ENCODE peak calls at places on chromosomes 13 and 19, in six cellular contexts. One of them, this sample, is unnamed. For H3K4me1, the result is how much of the 10 kb centered on the place peaks cover.

GRCh38 chr13:110047511-110047910 is 259.4 kb downstream of the COL4A1 start:
- DNase-seq in gastrocnemius medialis: no peak
- DNase-seq in breast epithelium: no peak
- DNase-seq in A549: no peak
- DNase-seq in trophoblast cell: no peak
- DNase-seq in tibial nerve: no peak
- DNase-seq in this sample: no peak

GRCh38 chr13:27793377-27794074 is 1.2 kb downstream of the GSX1 start:
- DNase-seq in gastrocnemius medialis: no peak
- DNase-seq in breast epithelium: no peak
- DNase-seq in A549: no peak
- DNase-seq in trophoblast cell: no peak
- DNase-seq in tibial nerve: no peak
- DNase-seq in this sample: no peak

GRCh38 chr13:40158218-40158617 is 502.8 kb downstream of the COG6 start:
- DNase-seq in gastrocnemius medialis: no peak
- DNase-seq in breast epithelium: no peak
- DNase-seq in A549: no peak
- DNase-seq in trophoblast cell: peak
- DNase-seq in tibial nerve: no peak
- DNase-seq in this sample: no peak

GRCh38 chr19:42657551-42657950 is 62.8 kb upstream of the CEACAM8 start:
- DNase-seq in gastrocnemius medialis: no peak
- DNase-seq in breast epithelium: no peak
- DNase-seq in A549: no peak
- DNase-seq in trophoblast cell: no peak
- DNase-seq in tibial nerve: no peak
- DNase-seq in this sample: no peak

GRCh38 chr19:38047641-38048040 is 140.6 kb downstream of the SIPA1L3 start:
- DNase-seq in gastrocnemius medialis: no peak
- DNase-seq in breast epithelium: no peak
- DNase-seq in A549: no peak
- DNase-seq in trophoblast cell: no peak
- DNase-seq in tibial nerve: no peak
- DNase-seq in this sample: no peak

GRCh38 chr19:51689751-51690358 is 3.3 kb upstream of the SPACA6 start:
- DNase-seq in gastrocnemius medialis: no peak
- DNase-seq in breast epithelium: no peak
- DNase-seq in A549: peak
- DNase-seq in trophoblast cell: peak
- DNase-seq in tibial nerve: no peak
- DNase-seq in this sample: peak

GRCh38 chr19:1494115-1494815 is 3.3 kb downstream of the REEP6 start:
- DNase-seq in gastrocnemius medialis: no peak
- DNase-seq in breast epithelium: no peak
- DNase-seq in A549: no peak
- DNase-seq in trophoblast cell: no peak
- DNase-seq in tibial nerve: no peak
- DNase-seq in this sample: no peak

GRCh38 chr19:50203281-50204080 is at the start of gene MYH14:
- DNase-seq in gastrocnemius medialis: peak
- DNase-seq in breast epithelium: peak
- DNase-seq in A549: peak
- DNase-seq in trophoblast cell: no peak
- DNase-seq in tibial nerve: peak
- DNase-seq in this sample: peak

GRCh38 chr19:5828661-5829566 is 10.6 kb downstream of the FUT6 start:
- DNase-seq in gastrocnemius medialis: no peak
- DNase-seq in breast epithelium: no peak
- DNase-seq in A549: no peak
- DNase-seq in trophoblast cell: no peak
- DNase-seq in tibial nerve: no peak
- DNase-seq in this sample: no peak

GRCh38 chr13:99467764-99468163 is 33.5 kb upstream of the TM9SF2 start:
- DNase-seq in gastrocnemius medialis: no peak
- DNase-seq in breast epithelium: no peak
- DNase-seq in A549: peak
- DNase-seq in trophoblast cell: no peak
- DNase-seq in tibial nerve: no peak
- DNase-seq in this sample: no peak

GRCh38 chr13:40568672-40569350 is 97.6 kb downstream of the FOXO1 start:
- DNase-seq in gastrocnemius medialis: no peak
- DNase-seq in breast epithelium: no peak
- DNase-seq in A549: no peak
- DNase-seq in trophoblast cell: no peak
- DNase-seq in tibial nerve: no peak
- DNase-seq in this sample: no peak

GRCh38 chr19:1843646-1844394 is 4.5 kb downstream of the REXO1 start:
- DNase-seq in gastrocnemius medialis: no peak
- DNase-seq in breast epithelium: no peak
- DNase-seq in A549: no peak
- DNase-seq in trophoblast cell: no peak
- DNase-seq in tibial nerve: no peak
- DNase-seq in this sample: no peak

GRCh38 chr19:39539165-39539518 is 819 bp downstream of the EID2 start:
- DNase-seq in gastrocnemius medialis: no peak
- DNase-seq in breast epithelium: no peak
- DNase-seq in A549: no peak
- DNase-seq in trophoblast cell: no peak
- DNase-seq in tibial nerve: no peak
- DNase-seq in this sample: no peak

GRCh38 chr19:3304871-3305423 is 61.4 kb upstream of the NFIC start:
- DNase-seq in gastrocnemius medialis: peak
- DNase-seq in breast epithelium: peak
- DNase-seq in A549: peak
- DNase-seq in trophoblast cell: peak
- DNase-seq in tibial nerve: peak
- DNase-seq in this sample: peak

GRCh38 chr13:46071590-46072249 is 19.2 kb upstream of the ZC3H13 start:
- DNase-seq in gastrocnemius medialis: no peak
- DNase-seq in breast epithelium: no peak
- DNase-seq in A549: peak
- DNase-seq in trophoblast cell: no peak
- DNase-seq in tibial nerve: no peak
- DNase-seq in this sample: no peak

GRCh38 chr19:7191946-7192691 is 102.1 kb downstream of the INSR start:
- DNase-seq in gastrocnemius medialis: no peak
- DNase-seq in breast epithelium: no peak
- DNase-seq in A549: no peak
- DNase-seq in trophoblast cell: no peak
- DNase-seq in tibial nerve: no peak
- DNase-seq in this sample: no peak

GRCh38 chr19:49749055-49749716 is 13.9 kb downstream of the TSKS start:
- DNase-seq in gastrocnemius medialis: no peak
- DNase-seq in breast epithelium: no peak
- DNase-seq in A549: no peak
- DNase-seq in trophoblast cell: no peak
- DNase-seq in tibial nerve: no peak
- DNase-seq in this sample: no peak

GRCh38 chr13:46274094-46274698 is 62.5 kb downstream of the LRRC63 start:
- DNase-seq in gastrocnemius medialis: no peak
- DNase-seq in breast epithelium: no peak
- DNase-seq in A549: no peak
- DNase-seq in trophoblast cell: no peak
- DNase-seq in tibial nerve: no peak
- DNase-seq in this sample: no peak

GRCh38 chr13:38308736-38309135 is 40.9 kb upstream of the UFM1 start:
- DNase-seq in gastrocnemius medialis: no peak
- DNase-seq in breast epithelium: no peak
- DNase-seq in A549: no peak
- DNase-seq in trophoblast cell: peak
- DNase-seq in tibial nerve: no peak
- DNase-seq in this sample: no peak

GRCh38 chr19:45213031-45213430 is 32.2 kb downstream of the EXOC3L2 start:
- DNase-seq in gastrocnemius medialis: no peak
- DNase-seq in breast epithelium: no peak
- DNase-seq in A549: no peak
- DNase-seq in trophoblast cell: no peak
- DNase-seq in tibial nerve: no peak
- DNase-seq in this sample: no peak

GRCh38 chr19:6125571-6125989 is 9.9 kb upstream of the ACSBG2 start:
- DNase-seq in gastrocnemius medialis: peak
- DNase-seq in breast epithelium: peak
- DNase-seq in A549: peak
- DNase-seq in trophoblast cell: peak
- DNase-seq in tibial nerve: no peak
- DNase-seq in this sample: no peak

GRCh38 chr13:98577823-98578285 is 947 bp upstream of the STK24 start:
- DNase-seq in gastrocnemius medialis: no peak
- DNase-seq in breast epithelium: no peak
- DNase-seq in A549: peak
- DNase-seq in trophoblast cell: no peak
- DNase-seq in tibial nerve: no peak
- DNase-seq in this sample: no peak

GRCh38 chr13:43757266-43757665 is 29.5 kb downstream of the ENOX1 start:
- DNase-seq in gastrocnemius medialis: no peak
- DNase-seq in breast epithelium: no peak
- DNase-seq in A549: no peak
- DNase-seq in trophoblast cell: no peak
- DNase-seq in tibial nerve: no peak
- DNase-seq in this sample: no peak

GRCh38 chr13:21216332-21216731 is 39.9 kb downstream of the MRPL57 start:
- DNase-seq in gastrocnemius medialis: no peak
- DNase-seq in breast epithelium: no peak
- DNase-seq in A549: no peak
- DNase-seq in trophoblast cell: no peak
- DNase-seq in tibial nerve: no peak
- DNase-seq in this sample: peak

GRCh38 chr19:45090034-45090433 is 2.9 kb upstream of the PPP1R37 start:
- DNase-seq in gastrocnemius medialis: no peak
- DNase-seq in breast epithelium: no peak
- DNase-seq in A549: no peak
- DNase-seq in trophoblast cell: peak
- DNase-seq in tibial nerve: no peak
- DNase-seq in this sample: no peak

GRCh38 chr19:5407356-5407755 is 47.9 kb upstream of the ZNRF4 start:
- DNase-seq in gastrocnemius medialis: no peak
- DNase-seq in breast epithelium: no peak
- DNase-seq in A549: peak
- DNase-seq in trophoblast cell: no peak
- DNase-seq in tibial nerve: no peak
- DNase-seq in this sample: no peak

GRCh38 chr19:48548253-48548911 is 3.6 kb upstream of the SULT2B1 start:
- DNase-seq in gastrocnemius medialis: no peak
- DNase-seq in breast epithelium: no peak
- DNase-seq in A549: no peak
- DNase-seq in trophoblast cell: no peak
- DNase-seq in tibial nerve: no peak
- DNase-seq in this sample: no peak
- H3K4me1 ChIP-seq in gastrocnemius medialis: under half
- H3K4me1 ChIP-seq in breast epithelium: under half
- H3K4me1 ChIP-seq in A549: under half
- H3K4me1 ChIP-seq in trophoblast cell: under half
- H3K4me1 ChIP-seq in tibial nerve: under half
- H3K4me1 ChIP-seq in this sample: under half

GRCh38 chr13:30355839-30356238 is 48.5 kb upstream of the KATNAL1 start:
- DNase-seq in gastrocnemius medialis: no peak
- DNase-seq in breast epithelium: no peak
- DNase-seq in A549: no peak
- DNase-seq in trophoblast cell: no peak
- DNase-seq in tibial nerve: no peak
- DNase-seq in this sample: no peak
- H3K4me1 ChIP-seq in gastrocnemius medialis: under half
- H3K4me1 ChIP-seq in breast epithelium: under half
- H3K4me1 ChIP-seq in A549: under half
- H3K4me1 ChIP-seq in trophoblast cell: under half
- H3K4me1 ChIP-seq in tibial nerve: under half
- H3K4me1 ChIP-seq in this sample: under half

DNA sequence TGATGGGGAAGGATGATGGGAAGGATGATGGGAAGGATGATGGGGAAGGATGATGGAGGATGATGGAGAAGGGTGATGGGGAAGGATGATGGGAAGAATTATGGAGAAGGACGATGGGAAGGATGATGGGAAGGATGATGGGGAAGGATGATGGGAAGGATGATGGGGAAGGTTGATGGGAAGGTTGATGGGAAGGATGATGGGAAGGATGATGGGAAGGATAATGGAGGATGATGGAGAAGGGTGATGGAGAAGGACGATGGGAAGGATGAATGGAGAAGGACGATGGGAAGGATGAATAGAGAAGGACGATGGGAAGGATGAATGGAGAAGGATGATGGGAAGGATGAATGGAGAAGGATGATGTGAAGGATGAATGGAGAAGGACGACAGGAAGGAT is 13.5 kb downstream of the C2CD4C start:
- DNase-seq in gastrocnemius medialis: no peak
- DNase-seq in breast epithelium: no peak
- DNase-seq in A549: no peak
- DNase-seq in trophoblast cell: no peak
- DNase-seq in tibial nerve: no peak
- DNase-seq in this sample: no peak
- H3K4me1 ChIP-seq in gastrocnemius medialis: under half
- H3K4me1 ChIP-seq in breast epithelium: under half
- H3K4me1 ChIP-seq in A549: under half
- H3K4me1 ChIP-seq in trophoblast cell: under half
- H3K4me1 ChIP-seq in tibial nerve: under half
- H3K4me1 ChIP-seq in this sample: under half

GRCh38 chr19:17242431-17243208 is 3.1 kb downstream of the NR2F6 start:
- DNase-seq in gastrocnemius medialis: no peak
- DNase-seq in breast epithelium: no peak
- DNase-seq in A549: no peak
- DNase-seq in trophoblast cell: no peak
- DNase-seq in tibial nerve: no peak
- DNase-seq in this sample: no peak

GRCh38 chr19:17245535-17245984 is at the start of gene NR2F6:
- DNase-seq in gastrocnemius medialis: no peak
- DNase-seq in breast epithelium: no peak
- DNase-seq in A549: no peak
- DNase-seq in trophoblast cell: no peak
- DNase-seq in tibial nerve: no peak
- DNase-seq in this sample: no peak

GRCh38 chr19:17243854-17244617 is 1.7 kb downstream of the NR2F6 start:
- DNase-seq in gastrocnemius medialis: peak
- DNase-seq in breast epithelium: no peak
- DNase-seq in A549: peak
- DNase-seq in trophoblast cell: peak
- DNase-seq in tibial nerve: peak
- DNase-seq in this sample: no peak

GRCh38 chr19:17244618-17245534 is 843 bp downstream of the NR2F6 start:
- DNase-seq in gastrocnemius medialis: no peak
- DNase-seq in breast epithelium: no peak
- DNase-seq in A549: no peak
- DNase-seq in trophoblast cell: no peak
- DNase-seq in tibial nerve: no peak
- DNase-seq in this sample: no peak

DNA sequence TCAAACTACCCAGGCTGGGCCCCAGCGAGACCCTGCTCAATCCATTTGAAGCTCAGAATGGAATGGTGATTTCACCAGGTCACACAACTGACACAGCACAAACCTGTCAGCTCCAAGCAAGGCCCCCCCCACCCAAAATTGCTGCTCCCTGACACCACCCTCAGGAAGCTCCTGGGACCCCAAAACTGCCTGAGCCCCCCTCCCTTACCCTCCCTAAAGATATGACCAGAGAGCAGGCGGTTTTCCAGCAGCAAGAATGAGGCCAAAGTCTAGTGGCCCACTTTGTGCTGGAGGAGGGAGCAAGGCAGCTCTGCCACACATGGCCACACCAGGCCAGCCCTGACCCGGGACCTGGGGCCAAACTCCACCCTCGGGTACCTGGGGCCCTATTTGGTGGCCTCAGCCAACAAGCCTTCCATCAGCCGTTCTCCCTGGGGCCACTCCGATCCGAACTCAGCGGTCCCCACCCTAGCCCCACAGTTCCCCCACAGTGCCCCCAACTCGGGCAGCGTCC is 2.3 kb downstream of the NR2F6 start:
- DNase-seq in gastrocnemius medialis: no peak
- DNase-seq in breast epithelium: no peak
- DNase-seq in A549: no peak
- DNase-seq in trophoblast cell: no peak
- DNase-seq in tibial nerve: no peak
- DNase-seq in this sample: no peak
- H3K4me1 ChIP-seq in gastrocnemius medialis: under half
- H3K4me1 ChIP-seq in breast epithelium: under half
- H3K4me1 ChIP-seq in A549: half or more
- H3K4me1 ChIP-seq in trophoblast cell: under half
- H3K4me1 ChIP-seq in tibial nerve: under half
- H3K4me1 ChIP-seq in this sample: under half

This sample was measured in esophagus muscularis mucosa.